ENCODE peak calls at places on chromosomes 1 and 21, in ten cellular contexts. P, R, D, S, G, H, E, T, Y and Z are unnamed samples.

GRCh38 chr1:211660718-211661222 is 14.7 kb downstream of the NEK2 start:
- DNase-seq in S (no peak), H (no peak), T (no peak), G (no peak), P (no peak), E (no peak), Y (no peak), R (no peak), D (no peak), Z (no peak)

GRCh38 chr1:160177667-160178066 is 12.7 kb upstream of the CASQ1 start:
- DNase-seq in D (no peak), S (no peak), T (no peak), H (no peak), E (no peak), G (no peak), R (no peak), Y (no peak), P (no peak), Z (no peak)

GRCh38 chr1:223634423-223634822 is 31.1 kb downstream of the CAPN8 start:
- DNase-seq in P (no peak), T (no peak), G (no peak), H (no peak), D (no peak), E (no peak), R (no peak), Y (no peak), S (no peak), Z (no peak)

GRCh38 chr1:38454236-38454635 is 405.3 kb downstream of the RRAGC start:
- DNase-seq in G (no peak), D (peak), S (no peak), R (no peak), H (no peak), E (no peak), T (no peak), P (no peak), Y (no peak), Z (no peak)

GRCh38 chr1:43056981-43057391 is 98.3 kb upstream of the SLC2A1 start:
- DNase-seq in S (no peak), G (peak), H (no peak), D (no peak), R (no peak), T (no peak), Y (no peak), P (no peak), E (no peak), Z (no peak)

GRCh38 chr1:183180213-183180612 is 5.9 kb upstream of the LAMC2 start:
- DNase-seq in S (peak), H (no peak), P (no peak), T (peak), D (no peak), E (no peak), G (peak), R (peak), Y (peak), Z (peak)

GRCh38 chr1:55257958-55258357 is 42.8 kb upstream of the USP24 start:
- DNase-seq in R (peak), T (no peak), Y (no peak), D (no peak), G (no peak), S (no peak), H (no peak), P (no peak), E (no peak), Z (no peak)

GRCh38 chr1:94697839-94698238 is 122.3 kb upstream of the SLC44A3 start:
- DNase-seq in G (no peak), E (no peak), H (no peak), D (no peak), R (no peak), P (no peak), T (no peak), S (no peak), Y (peak), Z (no peak)

GRCh38 chr1:118785246-118785645 is 202.9 kb downstream of the TBX15 start:
- DNase-seq in P (no peak), S (peak), G (peak), E (no peak), D (no peak), T (no peak), R (peak), Y (no peak), H (no peak), Z (no peak)

GRCh38 chr1:54495954-54496353 is 52.1 kb upstream of the ACOT11 start:
- DNase-seq in P (no peak), R (no peak), S (no peak), G (no peak), Y (no peak), E (no peak), T (no peak), D (no peak), H (no peak), Z (no peak)

GRCh38 chr1:180975551-180975950 is 47.1 kb downstream of the STX6 start:
- DNase-seq in P (no peak), G (no peak), R (no peak), E (no peak), Y (no peak), D (no peak), T (no peak), H (no peak), S (peak), Z (no peak)

GRCh38 chr1:174982971-174983689 is 16.6 kb upstream of the CACYBP start:
- DNase-seq in P (no peak), Y (peak), E (no peak), H (no peak), T (no peak), D (peak), R (peak), S (no peak), G (peak), Z (no peak)

GRCh38 chr21:43816611-43817071 is 27.3 kb downstream of the RRP1 start:
- DNase-seq in R (no peak), G (no peak), Y (no peak), T (peak), E (no peak), P (no peak), S (no peak), D (no peak), H (no peak), Z (no peak)

GRCh38 chr21:33432496-33432895 is 29.3 kb downstream of the IFNGR2 start:
- DNase-seq in S (no peak), Y (no peak), D (no peak), E (no peak), T (no peak), R (no peak), G (no peak), H (no peak), P (no peak), Z (no peak)

GRCh38 chr1:200075938-200076546 is 48.5 kb downstream of the NR5A2 start:
- DNase-seq in T (peak), Y (no peak), S (peak), G (peak), R (peak), H (no peak), D (no peak), E (no peak), P (peak), Z (peak)

GRCh38 chr21:33940164-33940563 is 24.6 kb upstream of the ATP5PO start:
- DNase-seq in E (no peak), D (no peak), H (no peak), T (no peak), R (peak), P (no peak), G (peak), Y (no peak), S (no peak), Z (no peak)

GRCh38 chr1:226526801-226527595 is 21.6 kb upstream of the STUM start:
- DNase-seq in Y (no peak), G (peak), H (no peak), E (no peak), S (no peak), D (peak), T (peak), P (peak), R (peak), Z (no peak)

GRCh38 chr1:245969274-245969673 is 537.8 kb downstream of the SMYD3 start:
- DNase-seq in E (no peak), D (no peak), T (no peak), R (peak), P (peak), Y (no peak), G (peak), H (no peak), S (no peak), Z (no peak)

GRCh38 chr1:2352341-2353214 is 38.8 kb downstream of the MORN1 start:
- DNase-seq in R (no peak), E (no peak), P (no peak), T (peak), S (no peak), H (peak), Y (no peak), D (peak), G (no peak), Z (no peak)

GRCh38 chr1:117060441-117061317 is 553 bp downstream of the TTF2 start:
- DNase-seq in E (no peak), S (no peak), P (peak), R (peak), H (no peak), T (no peak), Y (no peak), G (peak), D (no peak), Z (peak)

GRCh38 chr1:237568955-237569354 is 321.8 kb downstream of the ZP4 start:
- DNase-seq in E (no peak), S (no peak), H (no peak), G (no peak), D (no peak), Y (no peak), R (peak), T (no peak), P (no peak), Z (no peak)

GRCh38 chr21:46039891-46040660 is 57.8 kb upstream of the COL6A2 start:
- DNase-seq in H (no peak), E (no peak), Y (no peak), G (no peak), D (no peak), T (no peak), S (no peak), R (no peak), P (peak), Z (no peak)

GRCh38 chr1:73627723-73628122 is 570.3 kb downstream of the LRRIQ3 start:
- DNase-seq in E (no peak), D (no peak), P (no peak), T (no peak), G (no peak), S (no peak), Y (no peak), R (no peak), H (no peak), Z (no peak)

GRCh38 chr1:9573723-9574122 is 15.0 kb upstream of the TMEM201 start:
- DNase-seq in P (no peak), Y (peak), E (no peak), G (peak), T (no peak), S (no peak), D (no peak), H (no peak), R (no peak), Z (peak)

GRCh38 chr1:183604048-183604808 is 14.0 kb upstream of the NCF2 start:
- DNase-seq in Y (no peak), R (peak), T (peak), D (no peak), P (no peak), E (no peak), S (no peak), G (peak), H (peak), Z (no peak)

GRCh38 chr1:23118957-23119792 is 49.5 kb downstream of the LUZP1 start:
- DNase-seq in H (no peak), R (peak), D (no peak), Y (peak), G (peak), P (no peak), S (no peak), T (no peak), E (no peak), Z (no peak)

GRCh38 chr1:117167402-117167801 is 43.3 kb downstream of the VTCN1 start:
- DNase-seq in P (no peak), R (peak), Y (no peak), E (no peak), H (no peak), D (no peak), S (no peak), G (no peak), T (no peak), Z (no peak)